ENCODE peak calls at places on chromosome 14, in four cellular contexts. A is HCT116, X is GM12878, L is K562. E is an unnamed sample.

GRCh38 chr14:69657961-69658360 is 46.6 kb downstream of the SUSD6 start:
- DNase-seq in A (no peak), L (no peak), X (no peak), E (no peak)

GRCh38 chr14:95408731-95409471 is 89.2 kb upstream of the CLMN start:
- DNase-seq in X (no peak), L (no peak), A (no peak), E (no peak)

GRCh38 chr14:20343855-20344205 is 395 bp downstream of the PARP2 start:
- DNase-seq in L (no peak), X (no peak), A (no peak), E (no peak)

GRCh38 chr14:68112456-68112855 is 292.9 kb downstream of the RAD51B start:
- DNase-seq in L (no peak), A (no peak), X (no peak), E (no peak)

GRCh38 chr14:69850086-69850735 is 29.0 kb upstream of the SMOC1 start:
- DNase-seq in X (no peak), A (no peak), L (no peak), E (no peak)

GRCh38 chr14:101982621-101983020 is 18.2 kb downstream of the DYNC1H1 start:
- DNase-seq in X (no peak), A (no peak), L (no peak), E (no peak)

GRCh38 chr14:23667134-23667533 is 31.0 kb downstream of the DHRS2 start:
- DNase-seq in X (no peak), A (no peak), L (no peak), E (no peak)

GRCh38 chr14:33932526-33933292 is 18.2 kb downstream of the EGLN3 start:
- DNase-seq in A (no peak), X (no peak), L (no peak), E (no peak)

GRCh38 chr14:103703433-103704385 is 11.5 kb downstream of the XRCC3 start:
- DNase-seq in L (no peak), A (no peak), X (no peak), E (no peak)

GRCh38 chr14:58540693-58541092 is 97.1 kb upstream of the DACT1 start:
- DNase-seq in X (no peak), L (no peak), A (no peak), E (no peak)

GRCh38 chr14:38409081-38409705 is 153.3 kb upstream of the CLEC14A start:
- DNase-seq in L (no peak), X (no peak), A (no peak), E (no peak)

GRCh38 chr14:89719371-89720075 is 235.0 kb downstream of the EFCAB11 start:
- DNase-seq in L (no peak), A (no peak), X (no peak), E (no peak)
- H3K9ac ChIP-seq in L (no peak), A (no peak), X (no peak), E (no peak)

DNA sequence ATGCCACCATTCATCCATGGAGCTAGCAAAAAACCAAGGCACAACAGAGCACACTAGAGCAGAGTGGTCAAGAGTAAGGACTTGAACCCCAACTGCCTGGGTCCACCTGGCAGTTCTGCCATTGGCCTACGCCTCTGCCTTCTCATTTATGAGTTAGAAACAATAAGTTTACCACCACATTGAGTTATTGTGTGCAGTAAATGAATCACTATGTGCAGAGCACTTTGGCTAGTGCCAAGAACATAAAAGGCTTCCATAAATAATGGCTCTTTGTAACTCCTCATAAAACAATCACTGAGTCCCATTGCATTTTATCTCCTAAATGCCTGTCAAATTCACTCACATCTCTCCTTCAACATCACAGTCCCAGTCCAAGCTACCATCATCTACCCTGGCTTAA is 86.3 kb downstream of the OTX2 start:
- DNase-seq in L (no peak), X (no peak), A (no peak), E (no peak)
- TF ChIP-seq YY1 in L (no peak), X (no peak), A (no peak), E (no peak)

GRCh38 chr14:70881549-70882174 is 25.6 kb upstream of the PCNX1 start:
- DNase-seq in L (no peak), A (no peak), X (peak), E (no peak)

GRCh38 chr14:70884595-70885342 is 22.5 kb upstream of the PCNX1 start:
- DNase-seq in L (peak), A (no peak), X (no peak), E (no peak)

GRCh38 chr14:70879448-70879847 is 27.8 kb upstream of the PCNX1 start:
- DNase-seq in L (no peak), X (no peak), A (no peak), E (no peak)

GRCh38 chr14:70885343-70886014 is 21.8 kb upstream of the PCNX1 start:
- DNase-seq in L (no peak), X (no peak), A (no peak), E (no peak)

DNA sequence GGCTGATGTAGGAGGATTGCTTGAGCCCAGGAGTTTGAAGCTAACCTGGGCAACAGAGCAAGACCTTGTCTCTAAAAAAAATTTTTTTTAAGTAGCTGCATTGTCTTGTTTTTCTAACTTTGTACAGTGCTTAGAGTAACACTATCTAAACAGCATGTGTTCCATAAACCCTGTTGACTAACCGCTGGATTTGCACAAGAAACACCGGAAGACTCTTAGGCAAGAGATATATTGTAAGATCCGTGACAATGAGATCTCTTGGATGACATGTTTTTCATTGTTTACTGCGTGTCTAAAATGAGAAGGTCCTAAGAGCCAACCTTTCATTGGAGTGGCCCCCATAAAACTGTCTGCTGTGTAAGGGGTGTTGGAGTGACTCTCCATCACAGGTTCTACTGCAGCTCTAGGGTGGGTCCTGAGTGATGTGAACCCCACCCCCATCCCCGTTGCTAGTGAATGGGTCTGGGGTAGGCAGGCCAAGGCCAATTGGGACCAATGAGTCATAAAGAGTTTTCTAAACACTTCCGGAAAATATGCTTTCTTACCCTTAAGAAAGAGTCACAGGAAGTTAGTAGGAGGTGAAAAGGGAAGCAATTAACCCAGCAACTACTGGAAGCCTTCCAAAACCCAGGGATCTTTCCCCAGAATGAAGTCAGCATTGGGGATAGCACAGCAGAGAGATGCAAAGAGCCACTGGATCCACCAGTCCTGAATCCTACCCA is 24.3 kb upstream of the PCNX1 start:
- DNase-seq in L (no peak), X (peak), A (no peak), E (no peak)
- H3K9ac ChIP-seq in L (no peak), X (no peak), A (no peak), E (no peak)

DNA sequence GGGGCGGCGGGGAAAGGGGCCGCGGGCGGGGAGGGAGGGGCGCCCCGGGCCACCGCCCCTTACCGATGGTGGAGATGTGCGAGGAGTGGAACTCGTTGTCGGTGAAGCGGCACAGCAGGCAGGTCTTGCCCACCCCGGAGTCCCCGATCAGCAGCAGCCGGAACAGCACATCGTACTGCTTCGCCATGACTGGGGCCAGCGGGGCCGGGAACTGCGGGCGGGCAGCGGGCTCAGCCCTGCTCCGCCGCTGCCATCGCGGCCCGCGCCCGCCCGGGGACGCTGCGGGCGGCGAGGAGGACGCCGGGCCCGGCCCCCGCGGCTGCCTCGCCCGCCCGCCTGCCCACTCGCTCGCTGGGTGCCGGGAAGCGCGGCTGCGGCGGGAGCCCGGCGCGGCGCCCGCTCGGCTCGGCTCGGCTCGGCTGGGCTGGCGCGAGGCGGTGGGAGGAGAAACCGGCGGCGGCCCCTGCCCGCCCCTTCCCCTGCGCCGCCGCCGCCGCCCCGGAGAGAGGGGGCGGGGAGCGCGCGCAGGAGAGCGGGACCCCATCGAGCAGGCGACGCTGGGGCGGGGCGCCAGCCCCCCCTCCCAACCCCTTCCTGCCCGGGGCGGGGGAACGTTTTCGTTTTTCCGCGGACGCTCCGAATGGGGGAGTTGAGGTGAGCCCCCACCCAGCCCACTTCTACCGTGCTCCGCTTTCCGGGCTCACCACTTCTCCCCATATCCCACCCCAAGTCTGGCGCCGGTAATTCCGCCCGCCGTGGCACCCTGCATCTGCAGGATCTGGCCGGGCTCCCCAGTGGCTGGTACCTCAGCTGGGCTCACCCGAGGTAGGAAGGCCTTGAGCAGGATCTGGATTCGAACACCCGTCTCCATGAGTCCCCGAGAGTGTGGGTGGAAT is at the start of gene RAB15:
- DNase-seq in A (no peak), L (peak), X (no peak), E (no peak)
- TF ChIP-seq YY1 in A (no peak), L (no peak), X (peak), E (no peak)

GRCh38 chr14:75095690-75096089 is 26.2 kb downstream of the ZC2HC1C start:
- DNase-seq in L (no peak), A (no peak), X (no peak), E (no peak)
- H3K9ac ChIP-seq in L (no peak), A (no peak), X (no peak), E (no peak)

DNA sequence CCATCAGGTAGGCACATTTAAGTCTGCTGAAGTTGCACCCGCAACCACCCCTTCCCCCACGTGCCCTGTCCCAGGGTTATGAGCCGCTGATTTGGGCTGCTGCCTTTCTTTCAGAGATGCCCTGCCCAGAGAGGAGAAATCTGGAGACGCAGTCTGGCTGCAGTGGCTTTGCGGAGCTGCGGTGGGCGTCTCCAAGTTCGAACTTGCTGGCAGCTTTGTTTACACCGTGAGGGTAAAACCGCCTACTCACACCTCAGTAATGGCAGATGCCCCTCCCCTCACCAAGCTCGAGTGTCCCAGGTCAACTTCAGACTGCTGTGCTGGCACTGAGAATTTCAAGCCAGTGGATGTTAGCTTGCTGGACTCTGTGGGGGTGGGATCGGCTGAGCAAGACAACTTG is 14.7 kb downstream of the PTCSC3 start:
- DNase-seq in L (no peak), A (no peak), X (no peak), E (peak)
- TF ChIP-seq YY1 in L (no peak), A (no peak), X (no peak), E (no peak)

GRCh38 chr14:100435459-100435858 is 112.3 kb downstream of the SLC25A47 start:
- DNase-seq in X (no peak), L (no peak), A (no peak), E (no peak)

GRCh38 chr14:100432652-100433427 is 109.7 kb downstream of the SLC25A47 start:
- DNase-seq in L (no peak), X (no peak), A (no peak), E (no peak)

GRCh38 chr14:100433428-100433814 is 110.3 kb downstream of the SLC25A47 start:
- DNase-seq in X (no peak), A (no peak), L (no peak), E (no peak)

GRCh38 chr14:100434911-100435455 is 111.8 kb downstream of the SLC25A47 start:
- DNase-seq in L (no peak), A (no peak), X (no peak), E (no peak)

DNA sequence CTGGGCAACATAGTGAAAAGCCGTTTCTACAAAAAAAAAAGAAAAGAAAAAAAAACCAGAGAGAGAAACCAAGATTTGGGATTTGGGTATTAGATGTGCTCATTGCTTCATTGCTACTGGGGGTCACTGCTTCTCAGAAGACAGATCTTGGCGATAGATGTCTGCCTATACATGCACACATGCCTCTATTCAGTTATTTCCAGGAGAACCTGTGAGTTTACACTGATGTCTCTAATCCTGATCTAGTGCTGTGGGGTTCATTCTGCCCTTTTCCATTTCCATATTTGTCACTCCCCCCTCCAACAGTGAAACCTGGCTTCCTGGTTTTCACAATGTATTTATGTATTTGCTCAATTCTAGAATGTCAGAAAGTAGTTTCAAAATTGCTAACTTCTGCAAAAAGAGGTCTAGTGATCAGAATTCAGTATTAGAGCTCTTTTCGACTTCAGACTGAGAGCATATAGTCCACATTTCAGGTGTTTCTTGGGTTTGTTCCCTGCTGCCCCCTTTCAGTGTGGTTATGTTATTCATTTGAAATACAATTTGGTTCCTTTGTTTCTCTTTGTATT is 111.0 kb downstream of the SLC25A47 start:
- DNase-seq in L (no peak), X (no peak), A (no peak), E (no peak)
- H3K9ac ChIP-seq in L (no peak), X (no peak), A (no peak), E (no peak)